ENCODE peak calls at places on chromosomes 12 and 14, in eight cellular contexts. V is HCT116; N is stomach; G is pancreas; M is CD4-positive, CD25-positive, alpha-beta regulatory T cell; C is IMR-90; J is astrocyte; Z is A549. D is an unnamed sample.
A peak's percentile ranks its signal among the peaks of the same experiment; 100 is the strongest.

GRCh38 chr14:67515386-67516079 is 17.6 kb upstream of the PLEKHH1 start:
- DNase-seq in V (no peak), N (peak; percentile 29), G (no peak), M (peak; percentile 49), C (no peak), J (no peak), Z (peak; percentile 37), D (no peak)

GRCh38 chr14:103542545-103543088 is 13.6 kb downstream of the TRMT61A start:
- DNase-seq in V (no peak), N (peak; percentile 54), G (peak; percentile 13), M (no peak), C (no peak), J (no peak), Z (no peak), D (peak; percentile 65)

GRCh38 chr14:68677901-68678300 is 115.0 kb downstream of the ZFP36L1 start:
- DNase-seq in V (no peak), N (no peak), G (no peak), M (no peak), C (no peak), J (no peak), Z (no peak), D (no peak)

GRCh38 chr14:77804592-77804991 is 4.7 kb downstream of the ADCK1 start:
- DNase-seq in V (no peak), N (no peak), G (no peak), M (peak; percentile 55), C (no peak), J (no peak), Z (peak; percentile 19), D (no peak)

GRCh38 chr12:19301223-19301622 is 138.1 kb upstream of the AEBP2 start:
- DNase-seq in V (no peak), N (no peak), G (no peak), M (no peak), C (no peak), J (no peak), Z (no peak), D (no peak)

GRCh38 chr12:1544991-1545700 is 49.2 kb downstream of the FBXL14 start:
- DNase-seq in V (peak; percentile 4), N (no peak), G (no peak), M (no peak), C (peak; percentile 43), J (no peak), Z (no peak), D (peak; percentile 26)

GRCh38 chr12:119245904-119246494 is 67.3 kb downstream of the HSPB8 start:
- DNase-seq in V (no peak), N (no peak), G (no peak), M (no peak), C (no peak), J (no peak), Z (no peak), D (no peak)

GRCh38 chr12:108665608-108666202 is 32.0 kb upstream of the SELPLG start:
- DNase-seq in V (no peak), N (no peak), G (no peak), M (no peak), C (no peak), J (no peak), Z (no peak), D (no peak)

GRCh38 chr12:95342008-95342407 is 124.4 kb downstream of the VEZT start:
- DNase-seq in V (no peak), N (no peak), G (no peak), M (no peak), C (no peak), J (no peak), Z (no peak), D (no peak)

GRCh38 chr12:86349196-86349595 is 93.0 kb upstream of the MGAT4C start:
- DNase-seq in V (no peak), N (no peak), G (no peak), M (no peak), C (no peak), J (no peak), Z (no peak), D (no peak)

GRCh38 chr12:14952295-14952995 is 9.0 kb downstream of the ARHGDIB start:
- DNase-seq in V (peak; percentile 48), N (no peak), G (no peak), M (peak; percentile 86), C (peak; percentile 98), J (peak; percentile 96), Z (peak; percentile 42), D (peak; percentile 86)

GRCh38 chr14:102491366-102491765 is 18.2 kb downstream of the ANKRD9 start:
- DNase-seq in V (no peak), N (no peak), G (no peak), M (no peak), C (no peak), J (no peak), Z (no peak), D (no peak)

GRCh38 chr12:1527789-1528188 is 66.6 kb downstream of the FBXL14 start:
- DNase-seq in V (no peak), N (no peak), G (no peak), M (no peak), C (peak; percentile 92), J (peak; percentile 76), Z (no peak), D (peak; percentile 78)

GRCh38 chr12:42810006-42810405 is 220.5 kb upstream of the PRICKLE1 start:
- DNase-seq in V (no peak), N (no peak), G (no peak), M (no peak), C (no peak), J (peak; percentile 67), Z (no peak), D (no peak)

GRCh38 chr12:5626146-5626545 is 194.2 kb downstream of the NTF3 start:
- DNase-seq in V (no peak), N (no peak), G (no peak), M (no peak), C (no peak), J (no peak), Z (no peak), D (no peak)

GRCh38 chr14:24368562-24369252 is 723 bp downstream of the NFATC4 start:
- DNase-seq in V (no peak), N (no peak), G (peak; percentile 42), M (peak; percentile 9), C (peak; percentile 74), J (peak; percentile 57), Z (no peak), D (peak; percentile 71)

GRCh38 chr12:101982307-101982706 is 79.5 kb downstream of the WASHC3 start:
- DNase-seq in V (no peak), N (no peak), G (no peak), M (no peak), C (no peak), J (no peak), Z (no peak), D (no peak)

GRCh38 chr12:68352067-68352466 is 19.9 kb upstream of the MDM1 start:
- DNase-seq in V (no peak), N (no peak), G (no peak), M (no peak), C (peak; percentile 77), J (no peak), Z (no peak), D (no peak)

GRCh38 chr14:75690010-75690409 is 29.0 kb downstream of the TTLL5 start:
- DNase-seq in V (no peak), N (no peak), G (no peak), M (no peak), C (peak; percentile 47), J (peak; percentile 9), Z (no peak), D (no peak)

GRCh38 chr14:65169351-65169750 is 67.0 kb upstream of the MAX start:
- DNase-seq in V (no peak), N (no peak), G (no peak), M (peak; percentile 35), C (peak; percentile 89), J (peak; percentile 60), Z (no peak), D (peak; percentile 2)

GRCh38 chr12:127592278-127592677 is 674.7 kb upstream of the TMEM132C start:
- DNase-seq in V (no peak), N (no peak), G (no peak), M (no peak), C (no peak), J (no peak), Z (no peak), D (no peak)
- H3K4me3 ChIP-seq in V (no peak overlapping the region), N (no peak overlapping the region), G (no peak overlapping the region), M (no peak overlapping the region), C (no peak overlapping the region), J (no peak overlapping the region), Z (no peak overlapping the region), D (no peak overlapping the region)

DNA sequence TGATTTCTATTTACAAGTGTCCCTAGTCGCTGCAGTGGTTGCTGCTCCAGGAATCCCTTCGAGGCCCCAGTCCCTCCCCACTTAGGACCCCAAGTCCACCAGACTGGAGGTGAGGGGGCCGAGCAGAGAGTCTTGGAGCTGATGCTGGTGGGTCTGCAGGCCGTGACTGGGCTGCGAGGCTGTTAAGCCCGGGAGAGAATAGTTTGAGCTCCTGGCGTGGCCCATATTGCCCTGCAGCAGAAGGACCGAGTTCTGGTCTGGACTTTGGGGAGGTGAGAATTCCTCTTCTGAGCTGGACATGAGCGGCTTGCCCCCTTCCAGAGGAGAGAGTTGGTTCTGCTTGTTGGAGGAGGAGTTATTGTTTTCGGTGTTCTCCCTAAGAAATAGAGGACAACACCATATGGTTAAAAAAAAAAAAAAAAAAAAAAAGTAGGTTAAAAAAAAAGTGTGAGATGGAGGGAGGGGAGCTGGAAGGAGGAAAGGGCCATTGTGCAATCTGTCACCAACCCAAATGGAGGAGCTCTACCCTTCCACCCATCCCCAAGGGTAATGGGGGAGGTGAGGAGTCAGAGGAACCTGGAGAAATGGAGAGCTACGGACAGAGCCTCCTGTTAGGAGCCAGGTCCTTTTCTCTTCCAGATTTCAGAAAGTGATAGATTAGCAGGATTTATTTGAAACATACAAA is 2.9 kb downstream of the SIX1 start:
- DNase-seq in V (no peak), N (no peak), G (no peak), M (no peak), C (no peak), J (no peak), Z (no peak), D (no peak)
- H3K4me1 ChIP-seq in V (peaks cover 3% of the 10 kb centered on the region), N (peaks cover 64% of the 10 kb centered on the region), G (peaks cover 23% of the 10 kb centered on the region), M (peaks cover 25% of the 10 kb centered on the region), C (peaks cover 8% of the 10 kb centered on the region), J (peaks cover 4% of the 10 kb centered on the region), Z (peaks cover 18% of the 10 kb centered on the region), D (peaks cover 13% of the 10 kb centered on the region)

DNA sequence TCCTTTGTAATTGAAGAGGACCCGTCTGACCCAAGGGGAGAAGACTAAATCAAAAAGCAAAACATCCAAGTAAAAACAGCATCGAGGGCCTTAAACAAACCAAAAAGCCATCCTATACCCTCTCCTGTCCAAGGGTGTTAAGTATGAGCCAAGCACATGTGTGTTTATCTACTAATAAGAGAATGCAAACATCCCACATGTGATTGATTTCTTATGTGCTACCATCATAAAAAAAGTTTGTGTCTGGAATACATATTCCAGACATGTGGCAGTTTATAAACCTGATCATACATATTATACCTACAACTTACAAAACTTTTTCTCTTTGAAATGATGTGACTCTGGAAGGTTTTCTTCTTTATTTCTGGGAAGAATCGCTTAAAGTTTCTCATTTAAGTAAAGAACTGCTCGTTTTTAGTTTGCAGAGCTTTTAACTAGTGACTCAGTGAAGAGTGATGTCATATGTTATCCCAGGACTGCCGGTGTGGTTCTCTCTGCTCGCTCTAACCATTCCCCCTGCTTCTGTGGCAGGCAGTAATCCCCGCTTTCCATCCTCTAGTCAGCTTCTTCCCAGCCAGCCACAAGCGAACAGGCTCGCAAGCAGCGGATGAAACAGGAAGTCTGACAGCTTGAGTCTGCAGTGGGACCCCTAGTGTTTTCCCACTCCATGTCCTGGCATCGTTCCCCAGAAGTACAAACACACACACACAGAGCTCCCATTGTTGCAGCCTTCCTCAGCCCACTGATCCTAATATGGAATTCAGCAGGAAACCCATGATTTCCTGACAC is 431 bp upstream of the RHOJ start:
- DNase-seq in V (no peak), N (peak; percentile 47), G (peak; percentile 55), M (no peak), C (peak; percentile 99), J (peak; percentile 99), Z (no peak), D (peak; percentile 86)
- H3K4me3 ChIP-seq in V (no peak overlapping the region), N (peak overlapping the region; percentile 44), G (no peak overlapping the region), M (no peak overlapping the region), C (peak overlapping the region; percentile 52), J (peak overlapping the region; percentile 93), Z (peak overlapping the region; percentile 14), D (peak overlapping the region; percentile 29)

GRCh38 chr12:3898751-3899150 is 25.6 kb upstream of the PARP11 start:
- DNase-seq in V (no peak), N (no peak), G (no peak), M (no peak), C (no peak), J (no peak), Z (no peak), D (no peak)
- H3K4me1 ChIP-seq in V (no peaks in the 10 kb centered on the region), N (no peaks in the 10 kb centered on the region), G (no peaks in the 10 kb centered on the region), M (peaks cover 35% of the 10 kb centered on the region), C (no peaks in the 10 kb centered on the region), J (no peaks in the 10 kb centered on the region), Z (no peaks in the 10 kb centered on the region), D (no peaks in the 10 kb centered on the region)